ENCODE peak calls at places on chromosome 4, in eight cellular contexts. M is suprapubic skin, F is transverse colon, Q is stomach, V is SK-N-MC, R is Panc1, U is K562, L is GM23338. A is an unnamed sample.

GRCh38 chr4:134777626-134778025 is 576.0 kb upstream of the PABPC4L start:
- DNase-seq in L (peak), M (no peak), R (no peak), F (no peak), U (no peak), V (no peak), Q (no peak), A (no peak)

GRCh38 chr4:53019485-53020382 is 157.6 kb downstream of the RASL11B start:
- DNase-seq in F (no peak), L (no peak), V (no peak), R (no peak), Q (no peak), U (peak), M (no peak), A (no peak)

GRCh38 chr4:6322067-6322760 is 52.6 kb downstream of the WFS1 start:
- DNase-seq in M (no peak), R (no peak), L (no peak), Q (no peak), V (no peak), F (no peak), U (no peak), A (no peak)

GRCh38 chr4:153116101-153116680 is 88.1 kb upstream of the TRIM2 start:
- DNase-seq in R (no peak), Q (no peak), U (no peak), M (no peak), V (no peak), L (no peak), F (no peak), A (no peak)

GRCh38 chr4:87574996-87575395 is 33.3 kb upstream of the DSPP start:
- DNase-seq in Q (no peak), F (no peak), V (no peak), M (no peak), L (no peak), U (no peak), R (no peak), A (no peak)

GRCh38 chr4:168737441-168738176 is 240.8 kb downstream of the PALLD start:
- DNase-seq in Q (no peak), F (no peak), L (no peak), U (no peak), V (no peak), M (no peak), R (no peak), A (no peak)

GRCh38 chr4:186676531-186677158 is 47.0 kb downstream of the FAT1 start:
- DNase-seq in M (no peak), F (no peak), U (no peak), L (peak), R (no peak), Q (no peak), V (no peak), A (no peak)

GRCh38 chr4:123849495-123849894 is 452.9 kb downstream of the SPRY1 start:
- DNase-seq in U (no peak), M (no peak), Q (no peak), V (no peak), L (no peak), F (no peak), R (no peak), A (no peak)

GRCh38 chr4:6338951-6339817 is 69.5 kb downstream of the WFS1 start:
- DNase-seq in V (no peak), L (no peak), U (no peak), R (no peak), F (no peak), Q (no peak), M (no peak), A (no peak)

GRCh38 chr4:3673716-3674478 is 92.3 kb upstream of the ADRA2C start:
- DNase-seq in R (no peak), L (no peak), M (peak), V (no peak), F (no peak), U (no peak), Q (no peak), A (no peak)

GRCh38 chr4:24856586-24856985 is 56.3 kb downstream of the CCDC149 start:
- DNase-seq in M (no peak), F (no peak), Q (no peak), R (no peak), L (peak), V (no peak), U (no peak), A (no peak)

GRCh38 chr4:42489095-42489494 is 91.8 kb downstream of the SHISA3 start:
- DNase-seq in L (peak), F (no peak), U (no peak), V (no peak), R (no peak), Q (no peak), M (no peak), A (no peak)

GRCh38 chr4:44638091-44638490 is 13.3 kb downstream of the YIPF7 start:
- DNase-seq in U (no peak), Q (no peak), M (no peak), R (no peak), F (no peak), V (no peak), L (no peak), A (no peak)

GRCh38 chr4:75781328-75781727 is 57.0 kb downstream of the USO1 start:
- DNase-seq in F (no peak), R (no peak), V (no peak), Q (no peak), U (no peak), M (no peak), L (no peak), A (no peak)

GRCh38 chr4:35166437-35166836 is 1077.9 kb downstream of the ARAP2 start:
- DNase-seq in U (no peak), V (no peak), M (no peak), F (no peak), R (no peak), L (no peak), Q (no peak), A (no peak)

GRCh38 chr4:148779771-148780170 is 337.6 kb upstream of the NR3C2 start:
- DNase-seq in R (no peak), L (no peak), F (peak), U (no peak), M (no peak), Q (no peak), V (no peak), A (no peak)

GRCh38 chr4:36823199-36823967 is 421.2 kb upstream of the NWD2 start:
- DNase-seq in U (no peak), F (no peak), M (no peak), V (no peak), Q (no peak), L (no peak), R (no peak), A (no peak)

GRCh38 chr4:4704267-4704666 is 155.2 kb upstream of the MSX1 start:
- DNase-seq in Q (no peak), R (no peak), U (no peak), F (no peak), V (no peak), L (no peak), M (no peak), A (peak)

GRCh38 chr4:66160606-66161005 is 490.3 kb upstream of the EPHA5 start:
- DNase-seq in V (no peak), R (no peak), L (no peak), Q (no peak), U (no peak), F (no peak), M (no peak), A (no peak)

GRCh38 chr4:65538571-65538970 is 131.7 kb downstream of the EPHA5 start:
- DNase-seq in Q (no peak), L (no peak), F (no peak), M (no peak), U (no peak), V (no peak), R (no peak), A (no peak)

GRCh38 chr4:80500593-80500992 is 165.1 kb downstream of the CFAP299 start:
- DNase-seq in M (no peak), R (no peak), U (no peak), V (peak), Q (no peak), F (no peak), L (no peak), A (no peak)
- TF ChIP-seq POLR2AphosphoS5 in M (no peak), R (no peak), U (no peak), V (no peak), Q (no peak), F (no peak), L (no peak), A (no peak)

DNA sequence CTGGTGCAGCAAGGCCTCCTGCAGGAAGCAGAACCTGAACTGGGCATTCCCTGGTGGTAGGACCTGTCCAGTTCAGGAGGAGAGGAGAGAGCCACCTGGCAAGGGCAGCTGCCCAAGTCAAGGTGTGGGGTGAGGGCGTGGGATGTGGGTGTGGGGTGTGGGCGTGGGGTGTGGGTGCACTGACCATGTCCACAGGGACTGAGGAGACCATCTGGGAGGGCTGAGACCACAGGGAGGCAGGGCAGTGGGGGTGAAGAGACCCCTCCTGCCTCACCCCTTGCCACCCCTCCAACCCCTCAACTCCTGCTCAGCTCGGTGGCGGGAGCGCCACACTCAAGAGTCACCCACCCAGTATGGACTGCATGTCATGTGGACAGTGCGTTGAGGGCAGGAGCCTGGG is 117.9 kb downstream of the CPZ start:
- DNase-seq in V (no peak), U (no peak), L (no peak), M (peak), Q (peak), R (no peak), F (peak), A (no peak)
- TF ChIP-seq POLR2AphosphoS5 in V (no peak), U (no peak), L (no peak), M (no peak), Q (no peak), R (no peak), F (no peak), A (no peak)

DNA sequence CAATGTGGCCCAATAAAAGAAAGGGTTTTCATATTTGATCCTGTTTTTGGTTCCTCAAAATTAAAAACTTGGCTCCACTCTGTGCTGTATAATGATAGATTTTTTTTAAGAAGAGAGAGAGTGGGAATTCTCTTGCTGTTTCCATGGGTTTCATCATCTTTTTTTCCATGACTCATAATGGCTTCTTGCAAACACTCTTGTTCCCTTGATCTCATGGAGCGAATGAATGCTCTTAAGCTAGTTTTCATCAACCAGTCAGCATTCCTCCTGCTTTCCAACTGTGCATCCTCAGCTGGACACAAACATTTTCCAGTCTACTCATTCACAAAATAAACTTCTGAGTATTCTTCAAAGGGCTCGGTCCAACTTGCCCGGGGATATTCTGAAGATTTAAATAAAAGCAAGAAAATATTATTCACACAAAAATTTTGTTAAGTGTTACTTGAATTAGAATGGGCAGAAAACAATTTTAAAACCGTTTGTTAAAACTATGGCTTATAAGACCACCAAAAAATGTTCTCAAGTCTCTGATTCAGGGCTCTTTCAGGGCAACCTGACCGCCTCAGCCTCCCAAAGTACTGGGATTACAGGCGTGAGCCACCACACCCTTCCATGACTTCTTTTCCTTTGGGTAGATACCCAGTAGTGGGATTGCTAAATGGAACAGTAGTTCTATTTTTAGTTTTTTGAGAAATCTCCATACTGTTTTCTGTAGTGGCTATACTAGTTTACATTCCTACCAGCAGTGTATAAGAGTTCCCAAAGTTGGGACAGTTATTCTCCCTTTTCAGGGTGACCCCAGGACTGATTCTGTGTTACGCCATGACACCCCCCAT is 64.7 kb downstream of the TMEM156 start:
- DNase-seq in M (no peak), F (no peak), V (peak), L (no peak), U (no peak), R (peak), Q (no peak), A (no peak)
- TF ChIP-seq POLR2AphosphoS5 in M (no peak), F (peak), V (no peak), L (no peak), U (no peak), R (no peak), Q (peak), A (no peak)

DNA sequence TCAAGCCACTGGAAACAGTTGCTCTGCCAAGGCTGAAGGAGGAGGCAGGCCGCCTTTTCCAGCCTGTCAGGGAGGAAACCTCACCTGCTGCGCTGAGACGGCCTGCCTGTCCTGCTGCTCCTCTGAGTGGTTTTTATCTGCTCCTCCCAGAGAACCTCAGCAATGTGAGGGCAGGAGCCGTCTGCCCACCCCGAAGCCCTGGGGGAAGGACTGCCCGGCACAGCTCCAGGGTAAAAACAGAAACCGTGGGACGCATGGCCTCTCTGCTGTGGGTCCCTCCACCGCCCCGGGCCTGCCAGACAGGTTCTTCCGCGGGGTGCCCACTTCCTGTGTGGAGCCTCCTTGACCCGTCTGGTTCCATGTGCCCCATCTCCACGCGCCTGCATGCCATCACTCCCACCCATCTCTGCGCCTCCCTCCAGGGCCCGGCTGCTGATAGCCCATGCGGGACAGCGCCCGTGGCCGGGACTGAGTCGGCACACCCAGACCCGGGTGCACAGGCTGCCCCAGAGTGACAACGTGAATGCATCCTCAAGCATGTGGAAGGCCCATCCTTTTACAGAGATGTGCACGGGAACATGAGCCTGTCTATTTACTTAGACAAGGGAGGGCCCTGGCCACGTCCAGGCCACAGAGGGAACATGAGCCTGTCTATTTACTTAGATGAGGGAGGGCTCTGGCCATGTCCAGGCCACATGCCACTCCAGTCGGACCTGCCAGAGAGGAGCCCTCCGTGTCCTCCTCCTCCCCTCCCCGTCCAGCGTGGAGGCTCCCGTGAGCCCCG is 4.0 kb upstream of the SLC49A3 start:
- DNase-seq in L (no peak), V (no peak), R (no peak), F (no peak), Q (no peak), M (no peak), U (no peak), A (no peak)
- TF ChIP-seq POLR2AphosphoS5 in L (no peak), V (no peak), R (no peak), F (no peak), Q (no peak), M (no peak), U (no peak), A (no peak)

GRCh38 chr4:106062452-106062875 is 167.2 kb downstream of the NPNT start:
- DNase-seq in F (no peak), R (no peak), U (peak), L (no peak), Q (no peak), V (peak), M (no peak), A (no peak)
- TF ChIP-seq POLR2AphosphoS5 in F (no peak), R (no peak), U (no peak), L (no peak), Q (no peak), V (peak), M (no peak), A (no peak)

GRCh38 chr4:58075724-58076123 is 965.5 kb upstream of the IGFBP7 start:
- DNase-seq in L (no peak), V (no peak), M (no peak), U (no peak), Q (no peak), R (no peak), F (no peak), A (no peak)

GRCh38 chr4:58081356-58081755 is 971.2 kb upstream of the IGFBP7 start:
- DNase-seq in F (no peak), R (no peak), Q (no peak), V (no peak), U (no peak), L (no peak), M (no peak), A (no peak)
- TF ChIP-seq POLR2AphosphoS5 in F (no peak), R (no peak), Q (no peak), V (no peak), U (no peak), L (no peak), M (no peak), A (no peak)

GRCh38 chr4:156999175-156999517 is 27.5 kb upstream of the PDGFC start:
- DNase-seq in M (no peak), L (peak), Q (peak), V (peak), F (peak), U (no peak), R (peak), A (no peak)
- TF ChIP-seq POLR2AphosphoS5 in M (no peak), L (no peak), Q (no peak), V (no peak), F (no peak), U (no peak), R (no peak), A (no peak)

GRCh38 chr4:128675083-128675482 is 134.4 kb upstream of the JADE1 start:
- DNase-seq in U (no peak), L (no peak), F (no peak), V (no peak), Q (no peak), R (no peak), M (no peak), A (no peak)
- TF ChIP-seq POLR2AphosphoS5 in U (no peak), L (no peak), F (no peak), V (no peak), Q (no peak), R (no peak), M (no peak), A (no peak)

GRCh38 chr4:7822858-7823257 is 116.8 kb downstream of the AFAP1 start:
- DNase-seq in U (no peak), F (no peak), M (no peak), L (no peak), V (no peak), R (no peak), Q (no peak), A (no peak)
- TF ChIP-seq POLR2AphosphoS5 in U (no peak), F (no peak), M (no peak), L (no peak), V (no peak), R (no peak), Q (no peak), A (no peak)

A was measured in HL-60.